ENCODE peak calls at places on chromosomes 7 and 10, in nine cellular contexts. M is BE2C, Y is A673, D is uterus, L is GM23338, T is right atrium auricular region, A is fibroblast of lung, S is mesenchymal stem cell, O is IMR-90. K is an unnamed sample. For H3K4me1, the result is how much of the 10 kb centered on the place peaks cover.

GRCh38 chr10:1400129-1400865 is 337.0 kb downstream of the ADARB2 start:
- DNase-seq in M (no peak), Y (no peak), D (no peak), L (no peak), T (peak), A (no peak), S (no peak), O (no peak), K (no peak)

GRCh38 chr7:159064816-159065130 is 79.9 kb downstream of the VIPR2 start:
- DNase-seq in M (no peak), Y (no peak), D (no peak), L (no peak), T (peak), A (no peak), S (no peak), O (no peak), K (no peak)

GRCh38 chr7:116273283-116273917 is 63.1 kb downstream of the TES start:
- DNase-seq in M (no peak), Y (no peak), D (no peak), L (no peak), T (no peak), A (no peak), S (no peak), O (no peak), K (no peak)

GRCh38 chr10:34319197-34319846 is 495.8 kb downstream of the PARD3 start:
- DNase-seq in M (peak), Y (peak), D (peak), L (no peak), T (no peak), A (peak), S (peak), O (peak), K (peak)

GRCh38 chr7:130273081-130273699 is 6.5 kb downstream of the CPA2 start:
- DNase-seq in M (no peak), Y (peak), D (peak), L (peak), T (no peak), A (peak), S (peak), O (peak), K (peak)

GRCh38 chr7:24722386-24723177 is 34.7 kb downstream of the GSDME start:
- DNase-seq in M (peak), Y (peak), D (no peak), L (peak), T (peak), A (peak), S (peak), O (no peak), K (no peak)

GRCh38 chr10:103111918-103112877 is 80.9 kb downstream of the NT5C2 start:
- DNase-seq in M (no peak), Y (no peak), D (no peak), L (no peak), T (no peak), A (no peak), S (no peak), O (no peak), K (no peak)

GRCh38 chr10:73586583-73586984 is 4.6 kb downstream of the USP54 start:
- DNase-seq in M (no peak), Y (peak), D (peak), L (no peak), T (no peak), A (peak), S (peak), O (peak), K (no peak)

GRCh38 chr10:103238506-103239252 is 7.0 kb upstream of the RPEL1 start:
- DNase-seq in M (no peak), Y (peak), D (no peak), L (peak), T (peak), A (peak), S (peak), O (peak), K (peak)

GRCh38 chr10:93616844-93617360 is 4.6 kb downstream of the PDE6C start:
- DNase-seq in M (no peak), Y (no peak), D (no peak), L (no peak), T (no peak), A (no peak), S (no peak), O (no peak), K (no peak)

GRCh38 chr7:138907438-138907837 is 73.8 kb downstream of the KIAA1549 start:
- DNase-seq in M (no peak), Y (no peak), D (no peak), L (no peak), T (no peak), A (no peak), S (no peak), O (no peak), K (no peak)

GRCh38 chr7:85488406-85488805 is 301.6 kb upstream of the SEMA3D start:
- DNase-seq in M (no peak), Y (no peak), D (no peak), L (no peak), T (no peak), A (no peak), S (no peak), O (no peak), K (no peak)

GRCh38 chr10:60646966-60647796 is 131.1 kb upstream of the CDK1 start:
- DNase-seq in M (peak), Y (peak), D (peak), L (peak), T (no peak), A (peak), S (peak), O (peak), K (peak)

GRCh38 chr7:431658-432111 is 88.0 kb downstream of the PDGFA start:
- DNase-seq in M (no peak), Y (no peak), D (no peak), L (no peak), T (no peak), A (no peak), S (no peak), O (no peak), K (peak)

GRCh38 chr7:433558-433957 is 86.1 kb downstream of the PDGFA start:
- DNase-seq in M (no peak), Y (no peak), D (no peak), L (no peak), T (no peak), A (no peak), S (no peak), O (no peak), K (no peak)

GRCh38 chr7:431041-431440 is 88.6 kb downstream of the PDGFA start:
- DNase-seq in M (no peak), Y (no peak), D (no peak), L (no peak), T (no peak), A (no peak), S (no peak), O (no peak), K (no peak)

GRCh38 chr7:432933-433332 is 86.7 kb downstream of the PDGFA start:
- DNase-seq in M (no peak), Y (no peak), D (no peak), L (no peak), T (no peak), A (no peak), S (no peak), O (no peak), K (no peak)

DNA sequence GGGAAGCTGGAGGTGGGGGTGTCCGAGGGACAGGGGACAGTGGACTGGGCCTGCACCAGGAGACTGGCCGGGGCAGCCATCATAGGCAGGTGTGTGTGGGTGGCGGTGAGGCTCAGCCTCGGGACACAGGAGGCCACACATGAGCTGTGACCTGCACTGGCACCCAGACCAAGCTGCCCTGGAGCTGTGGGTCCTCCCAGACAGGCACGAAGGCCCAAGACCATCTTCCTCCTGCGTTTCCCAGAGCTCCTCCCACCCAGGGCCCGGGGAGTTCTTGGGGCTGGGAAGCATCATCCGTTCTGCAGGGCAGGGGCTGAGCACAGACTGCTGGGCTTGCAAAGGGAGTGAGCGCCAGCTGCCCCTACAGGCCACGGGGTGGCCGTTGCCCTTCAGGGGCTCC is 87.4 kb downstream of the PDGFA start:
- DNase-seq in M (no peak), Y (no peak), D (no peak), L (no peak), T (no peak), A (no peak), S (no peak), O (no peak), K (no peak)
- H3K4me1 ChIP-seq in M (under half), Y (under half), D (under half), L (under half), T (under half), A (under half), S (under half), O (under half), K (under half)

GRCh38 chr7:47458057-47458456 is 123.9 kb downstream of the TNS3 start:
- DNase-seq in M (no peak), Y (no peak), D (peak), L (no peak), T (peak), A (peak), S (peak), O (peak), K (peak)
- H3K4me1 ChIP-seq in M (under half), Y (under half), D (under half), L (under half), T (half or more), A (under half), S (under half), O (under half), K (half or more)

DNA sequence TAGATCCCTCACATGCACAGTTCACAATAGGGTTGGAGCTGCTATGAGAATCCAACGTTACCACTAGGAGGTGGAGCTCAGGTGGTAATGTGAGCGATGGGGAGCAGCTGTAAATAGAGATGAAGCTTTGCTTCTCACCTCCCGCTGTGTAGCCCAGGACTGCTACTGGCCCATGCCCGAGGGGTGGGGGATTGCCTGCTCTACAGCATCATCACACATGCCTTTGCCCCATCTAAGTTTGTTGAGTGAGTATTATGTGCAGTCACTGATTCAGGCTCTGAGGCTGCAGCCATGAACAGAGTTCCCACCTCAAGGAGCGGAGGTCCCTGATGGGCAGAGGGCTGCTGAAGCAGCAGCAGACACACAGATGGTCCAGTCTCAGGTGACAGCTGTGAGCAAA is 94.1 kb downstream of the CHST15 start:
- DNase-seq in M (no peak), Y (no peak), D (no peak), L (peak), T (peak), A (no peak), S (no peak), O (no peak), K (no peak)
- H3K4me1 ChIP-seq in M (under half), Y (under half), D (under half), L (under half), T (under half), A (under half), S (under half), O (under half), K (under half)

GRCh38 chr10:132406750-132407149 is 9.8 kb downstream of the PWWP2B start:
- DNase-seq in M (no peak), Y (no peak), D (no peak), L (no peak), T (no peak), A (no peak), S (no peak), O (no peak), K (no peak)

GRCh38 chr10:132405463-132405991 is 8.5 kb downstream of the PWWP2B start:
- DNase-seq in M (no peak), Y (no peak), D (no peak), L (peak), T (no peak), A (no peak), S (no peak), O (no peak), K (no peak)

GRCh38 chr10:132404911-132405462 is 8.0 kb downstream of the PWWP2B start:
- DNase-seq in M (no peak), Y (no peak), D (no peak), L (peak), T (no peak), A (no peak), S (no peak), O (no peak), K (no peak)

GRCh38 chr10:132407243-132407746 is 10.3 kb downstream of the PWWP2B start:
- DNase-seq in M (no peak), Y (no peak), D (no peak), L (no peak), T (no peak), A (no peak), S (no peak), O (no peak), K (no peak)

GRCh38 chr10:132406181-132406580 is 9.2 kb downstream of the PWWP2B start:
- DNase-seq in M (no peak), Y (no peak), D (no peak), L (no peak), T (no peak), A (no peak), S (no peak), O (no peak), K (no peak)
- H3K4me1 ChIP-seq in M (under half), Y (under half), D (under half), L (under half), T (under half), A (under half), S (under half), O (under half), K (under half)

GRCh38 chr10:78968960-78969359 is 99.8 kb upstream of the ZMIZ1 start:
- DNase-seq in M (no peak), Y (no peak), D (no peak), L (no peak), T (no peak), A (no peak), S (no peak), O (no peak), K (no peak)
- H3K4me1 ChIP-seq in M (under half), Y (under half), D (under half), L (under half), T (under half), A (under half), S (under half), O (under half), K (under half)

DNA sequence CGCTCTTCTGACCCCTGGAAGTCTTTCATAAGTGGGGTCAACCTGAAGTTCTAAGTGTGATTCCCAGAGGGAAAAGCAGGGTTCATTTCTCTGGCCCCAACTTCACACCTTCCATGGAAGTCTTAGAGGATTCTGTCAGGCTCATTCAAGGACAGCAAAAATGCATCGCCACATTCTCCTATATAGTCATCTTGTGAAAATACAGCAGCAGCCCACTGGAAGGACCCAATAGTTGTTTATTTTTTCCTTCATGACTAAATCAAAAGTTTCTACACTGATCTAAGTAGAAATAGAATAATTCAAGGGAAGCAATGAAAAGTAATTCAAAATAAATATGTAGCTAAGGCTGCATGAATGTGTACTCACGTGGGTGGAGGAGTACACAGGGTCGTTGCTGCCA is 33.3 kb downstream of the EEPD1 start:
- DNase-seq in M (no peak), Y (no peak), D (no peak), L (no peak), T (no peak), A (no peak), S (no peak), O (peak), K (no peak)
- H3K4me1 ChIP-seq in M (under half), Y (under half), D (under half), L (under half), T (under half), A (under half), S (under half), O (under half), K (under half)

K was measured in SJCRH30.